ENCODE peak calls at places on chromosomes 11 and 22, in seven cellular contexts. S is Peyer's patch, Y is transverse colon, F is body of pancreas, N is IMR-90, A is GM12892, C is GM12891. E is an unnamed sample.

GRCh38 chr22:20567993-20568417 is 60.6 kb downstream of the MED15 start:
- DNase-seq in S (peak), Y (no peak), F (no peak), N (peak), A (no peak), C (no peak), E (no peak)

GRCh38 chr11:31645747-31646146 is 136.2 kb downstream of the ELP4 start:
- DNase-seq in S (no peak), Y (no peak), F (no peak), N (peak), A (no peak), C (no peak), E (peak)

GRCh38 chr11:1671658-1672057 is 25.3 kb upstream of the KRTAP5-6 start:
- DNase-seq in S (no peak), Y (no peak), F (no peak), N (no peak), A (no peak), C (no peak), E (no peak)

GRCh38 chr11:2443406-2443805 is 908 bp downstream of the TRPM5 start:
- DNase-seq in S (peak), Y (no peak), F (no peak), N (no peak), A (no peak), C (no peak), E (no peak)

GRCh38 chr22:48535868-48536690 is 1291.6 kb downstream of the BRD1 start:
- DNase-seq in S (no peak), Y (no peak), F (no peak), N (no peak), A (no peak), C (no peak), E (no peak)

GRCh38 chr11:19345848-19346681 is 105.3 kb upstream of the E2F8 start:
- DNase-seq in S (no peak), Y (no peak), F (peak), N (no peak), A (peak), C (peak), E (no peak)

GRCh38 chr11:92511522-92512203 is 287.0 kb downstream of the FAT3 start:
- DNase-seq in S (no peak), Y (no peak), F (no peak), N (no peak), A (no peak), C (no peak), E (no peak)

GRCh38 chr11:70762810-70763209 is 364.5 kb downstream of the CTTN start:
- DNase-seq in S (no peak), Y (no peak), F (no peak), N (no peak), A (no peak), C (no peak), E (no peak)

GRCh38 chr11:20156876-20157613 is 3.2 kb downstream of the DBX1 start:
- DNase-seq in S (no peak), Y (peak), F (no peak), N (no peak), A (no peak), C (no peak), E (no peak)

GRCh38 chr11:36492724-36493304 is 17.3 kb downstream of the TRAF6 start:
- DNase-seq in S (no peak), Y (no peak), F (no peak), N (peak), A (peak), C (no peak), E (no peak)

GRCh38 chr11:73359341-73359740 is 16.9 kb upstream of the RELT start:
- DNase-seq in S (no peak), Y (no peak), F (no peak), N (peak), A (no peak), C (no peak), E (no peak)

GRCh38 chr11:1573847-1574255 is 1.8 kb upstream of the DUSP8 start:
- DNase-seq in S (no peak), Y (peak), F (peak), N (no peak), A (peak), C (no peak), E (peak)

GRCh38 chr22:31739795-31740201 is 10.1 kb downstream of the PRR14L start:
- DNase-seq in S (no peak), Y (no peak), F (peak), N (no peak), A (no peak), C (no peak), E (no peak)

GRCh38 chr11:119676461-119677020 is 52.5 kb downstream of the NECTIN1 start:
- DNase-seq in S (no peak), Y (no peak), F (no peak), N (peak), A (no peak), C (no peak), E (no peak)

GRCh38 chr11:30346068-30346688 is 23.3 kb downstream of the ARL14EP start:
- DNase-seq in S (no peak), Y (no peak), F (no peak), N (peak), A (no peak), C (no peak), E (no peak)

GRCh38 chr11:16001899-16002426 is 354.4 kb downstream of the SOX6 start:
- DNase-seq in S (no peak), Y (peak), F (no peak), N (peak), A (no peak), C (no peak), E (no peak)

GRCh38 chr11:61082931-61083531 is 19.3 kb upstream of the CD5 start:
- DNase-seq in S (no peak), Y (no peak), F (no peak), N (no peak), A (no peak), C (no peak), E (no peak)

GRCh38 chr11:2533642-2534115 is 88.9 kb downstream of the KCNQ1 start:
- DNase-seq in S (peak), Y (peak), F (peak), N (peak), A (no peak), C (peak), E (peak)

GRCh38 chr11:68012843-68013610 is 2.9 kb downstream of the ALDH3B1 start:
- DNase-seq in S (no peak), Y (no peak), F (no peak), N (peak), A (no peak), C (no peak), E (peak)

GRCh38 chr11:105588001-105588400 is 21.9 kb upstream of the GRIA4 start:
- DNase-seq in S (no peak), Y (no peak), F (no peak), N (peak), A (no peak), C (no peak), E (no peak)

GRCh38 chr11:103202048-103202651 is 92.9 kb downstream of the DYNC2H1 start:
- DNase-seq in S (no peak), Y (no peak), F (no peak), N (peak), A (no peak), C (no peak), E (peak)

GRCh38 chr11:56531856-56532255 is 11.2 kb downstream of the OR5M11 start:
- DNase-seq in S (no peak), Y (no peak), F (no peak), N (no peak), A (no peak), C (no peak), E (no peak)

GRCh38 chr11:19598456-19598855 is 114.2 kb upstream of the NAV2 start:
- DNase-seq in S (no peak), Y (no peak), F (no peak), N (no peak), A (no peak), C (no peak), E (no peak)

GRCh38 chr11:60838132-60838531 is 3.8 kb upstream of the CCDC86 start:
- DNase-seq in S (no peak), Y (no peak), F (no peak), N (peak), A (no peak), C (no peak), E (no peak)

GRCh38 chr11:30255637-30256036 is 24.8 kb downstream of the FSHB start:
- DNase-seq in S (no peak), Y (no peak), F (no peak), N (no peak), A (no peak), C (no peak), E (no peak)

GRCh38 chr11:130523609-130524008 is 75.2 kb downstream of the ADAMTS15 start:
- DNase-seq in S (no peak), Y (no peak), F (no peak), N (peak), A (no peak), C (no peak), E (peak)

GRCh38 chr11:125807909-125808308 is 20.0 kb downstream of the PATE3 start:
- DNase-seq in S (no peak), Y (no peak), F (no peak), N (peak), A (no peak), C (no peak), E (no peak)

GRCh38 chr11:112513417-112513816 is 252.8 kb upstream of the PLET1 start:
- DNase-seq in S (no peak), Y (no peak), F (no peak), N (no peak), A (no peak), C (no peak), E (no peak)

GRCh38 chr11:35714882-35715612 is 52.5 kb downstream of the TRIM44 start:
- DNase-seq in S (no peak), Y (no peak), F (no peak), N (peak), A (no peak), C (no peak), E (peak)

GRCh38 chr11:117551761-117552343 is 224.2 kb downstream of the CEP164 start:
- DNase-seq in S (no peak), Y (no peak), F (no peak), N (no peak), A (no peak), C (no peak), E (no peak)

GRCh38 chr22:50584106-50585096 is 1.8 kb upstream of the CHKB start:
- DNase-seq in S (no peak), Y (no peak), F (no peak), N (no peak), A (no peak), C (no peak), E (no peak)

GRCh38 chr22:50585238-50585637 is 2.6 kb upstream of the CHKB start:
- DNase-seq in S (no peak), Y (no peak), F (no peak), N (no peak), A (no peak), C (no peak), E (no peak)

GRCh38 chr22:50581950-50582561 is 593 bp downstream of the CHKB start:
- DNase-seq in S (no peak), Y (peak), F (no peak), N (no peak), A (no peak), C (no peak), E (no peak)

GRCh38 chr22:50582562-50583293 is at the start of gene CHKB:
- DNase-seq in S (peak), Y (peak), F (peak), N (peak), A (peak), C (peak), E (peak)

DNA sequence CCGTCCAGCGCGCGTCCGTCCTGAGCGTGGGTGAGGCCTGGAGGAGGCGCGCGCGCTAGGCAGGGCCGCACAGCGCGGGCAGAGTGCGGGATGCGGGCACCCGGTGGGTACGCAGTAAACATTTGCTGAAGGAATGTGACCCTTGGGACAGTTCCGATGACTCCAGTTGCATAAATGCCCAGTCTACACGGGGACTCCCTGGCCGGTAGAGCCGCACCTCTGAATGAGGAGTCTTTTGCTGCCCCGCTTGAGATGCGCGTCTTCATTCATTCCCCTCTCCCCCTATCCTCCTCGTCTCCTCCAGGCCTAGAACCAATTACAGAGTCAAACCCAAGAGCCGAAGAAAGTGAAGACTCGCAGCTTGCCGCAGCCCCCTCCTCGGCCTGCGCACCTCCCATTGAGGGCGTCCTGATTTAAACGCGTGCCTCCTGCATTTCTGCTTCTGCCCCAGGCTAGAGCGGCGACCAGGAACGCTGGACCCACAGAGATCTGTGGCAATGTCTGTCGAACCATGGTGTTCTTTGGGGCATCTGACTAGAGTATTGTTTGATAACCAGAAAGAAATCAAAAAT is 731 bp upstream of the CHKB start:
- DNase-seq in S (no peak), Y (no peak), F (no peak), N (no peak), A (no peak), C (no peak), E (no peak)
- TF ChIP-seq POLR2A in S (no peak), Y (no peak), F (no peak), N (no peak), A (no peak), C (no peak), E (no peak)

GRCh38 chr11:69121021-69121420 is 34.7 kb upstream of the SMIM38 start:
- DNase-seq in S (peak), Y (no peak), F (no peak), N (no peak), A (no peak), C (no peak), E (no peak)
- TF ChIP-seq POLR2A in S (no peak), Y (no peak), F (no peak), N (no peak), A (no peak), C (no peak), E (no peak)

GRCh38 chr22:25563757-25564319 is 637 bp upstream of the GRK3 start:
- DNase-seq in S (no peak), Y (peak), F (peak), N (peak), A (no peak), C (no peak), E (no peak)

GRCh38 chr22:25566812-25567211 is 2.3 kb downstream of the GRK3 start:
- DNase-seq in S (no peak), Y (no peak), F (no peak), N (no peak), A (no peak), C (no peak), E (no peak)

GRCh38 chr22:25567305-25567704 is 2.8 kb downstream of the GRK3 start:
- DNase-seq in S (no peak), Y (no peak), F (no peak), N (no peak), A (no peak), C (no peak), E (no peak)

GRCh38 chr22:25564979-25565677 is 653 bp downstream of the GRK3 start:
- DNase-seq in S (no peak), Y (peak), F (peak), N (no peak), A (peak), C (no peak), E (no peak)

GRCh38 chr22:25564320-25564978 is at the start of gene GRK3:
- DNase-seq in S (peak), Y (peak), F (peak), N (peak), A (peak), C (peak), E (peak)
- TF ChIP-seq POLR2A in S (no peak), Y (peak), F (no peak), N (no peak), A (peak), C (peak), E (peak)

GRCh38 chr11:62558669-62559068 is 12.1 kb upstream of the AHNAK start:
- DNase-seq in S (no peak), Y (no peak), F (no peak), N (no peak), A (no peak), C (no peak), E (no peak)
- TF ChIP-seq POLR2A in S (no peak), Y (no peak), F (no peak), N (no peak), A (peak), C (peak), E (no peak)

DNA sequence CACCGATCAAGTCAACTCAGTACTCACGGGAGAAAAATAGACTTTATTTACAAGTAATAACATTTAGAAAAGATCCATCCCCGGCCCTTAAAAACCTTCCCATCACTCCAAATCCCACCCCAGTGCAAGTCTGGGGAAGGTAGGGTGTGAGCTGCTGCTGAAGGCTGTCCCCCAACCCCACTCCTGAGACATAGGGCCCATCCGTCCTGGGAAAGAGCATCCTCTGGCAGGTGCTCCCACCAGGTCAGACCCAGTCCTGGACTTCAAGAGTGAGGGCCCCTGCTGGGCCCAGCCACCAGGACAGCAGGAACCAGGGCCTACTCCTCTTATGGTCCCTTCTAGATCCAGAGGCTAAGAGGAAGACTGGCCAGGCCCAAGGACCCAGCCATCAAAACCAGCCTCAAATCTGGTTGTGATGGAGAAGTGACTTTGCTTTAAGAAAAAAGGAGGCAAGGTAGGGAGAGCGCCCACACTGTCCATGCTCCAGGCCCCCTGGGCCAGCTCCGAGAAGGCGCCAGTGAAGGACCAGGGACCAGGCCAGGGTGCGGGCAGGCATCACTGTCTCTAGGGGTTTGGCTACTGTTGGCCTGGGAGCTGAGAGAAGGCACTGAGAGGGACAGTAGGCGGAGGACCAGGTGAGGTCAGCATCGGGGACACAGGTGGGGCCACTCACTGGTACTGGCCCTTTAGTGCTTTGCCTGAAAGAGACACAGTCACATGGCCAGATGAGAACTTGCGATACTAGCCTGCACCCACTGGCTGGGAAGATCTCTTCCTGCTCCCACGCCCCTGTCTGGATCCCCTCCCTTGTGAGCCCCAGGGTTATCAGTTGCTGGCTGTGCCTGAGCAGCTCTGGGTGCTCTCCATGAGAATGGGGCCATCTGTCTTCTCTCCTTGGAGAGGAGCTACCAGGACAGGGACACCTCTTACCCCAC is 4.4 kb downstream of the IL18BP start:
- DNase-seq in S (no peak), Y (no peak), F (no peak), N (no peak), A (no peak), C (no peak), E (no peak)
- TF ChIP-seq POLR2A in S (no peak), Y (no peak), F (no peak), N (no peak), A (no peak), C (peak), E (no peak)

GRCh38 chr22:24008381-24009226 is 2.5 kb upstream of the CABIN1 start:
- DNase-seq in S (no peak), Y (no peak), F (no peak), N (no peak), A (no peak), C (no peak), E (no peak)
- TF ChIP-seq POLR2A in S (no peak), Y (no peak), F (no peak), N (no peak), A (no peak), C (no peak), E (no peak)

DNA sequence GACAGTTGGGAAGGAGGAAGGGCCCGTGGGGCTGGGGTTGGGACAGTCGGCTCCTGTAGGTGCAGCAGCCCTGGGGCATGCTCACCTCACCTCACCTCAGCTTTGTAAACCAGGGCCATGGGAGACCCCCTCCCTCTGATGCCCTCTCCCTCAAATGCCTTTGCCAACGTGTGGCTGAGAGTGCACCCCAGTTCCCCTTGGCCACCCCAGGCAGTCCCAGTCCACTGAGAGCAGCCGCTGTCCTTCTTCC is 4.2 kb upstream of the NEAT1 start:
- DNase-seq in S (no peak), Y (no peak), F (no peak), N (no peak), A (no peak), C (no peak), E (no peak)
- TF ChIP-seq POLR2A in S (peak), Y (no peak), F (no peak), N (no peak), A (peak), C (peak), E (no peak)

GRCh38 chr11:114400222-114400973 is at the start of the genes C11orf71 and RBM7:
- DNase-seq in S (peak), Y (peak), F (peak), N (peak), A (peak), C (peak), E (peak)
- TF ChIP-seq POLR2A in S (peak), Y (peak), F (peak), N (peak), A (peak), C (peak), E (peak)

E was measured in H54.